ENCODE peak calls at places on chromosomes 11 and 22, in four cellular contexts. One of them, this sample, is unnamed.

GRCh38 chr11:93484716-93485115 is 58.5 kb downstream of the SMCO4 start:
- DNase-seq in epithelial cell of prostate: no peak
- DNase-seq in GM04503: peak
- DNase-seq in activated CD4-positive, alpha-beta memory T cell treated with anti-CD3 and anti-CD28 coated beads, Interleukin-2, amount 10 ng/mL, durations not matched to agents 7 days and 5 days: no peak
- DNase-seq in this sample: no peak

GRCh38 chr22:23542933-23543332 is 37.2 kb downstream of the IGLL1 start:
- DNase-seq in GM04503: no peak
- DNase-seq in epithelial cell of prostate: peak
- DNase-seq in activated CD4-positive, alpha-beta memory T cell treated with anti-CD3 and anti-CD28 coated beads, Interleukin-2, amount 10 ng/mL, durations not matched to agents 7 days and 5 days: no peak
- DNase-seq in this sample: no peak

GRCh38 chr11:9015677-9016076 is 11.9 kb upstream of the NRIP3 start:
- DNase-seq in epithelial cell of prostate: no peak
- DNase-seq in GM04503: no peak
- DNase-seq in activated CD4-positive, alpha-beta memory T cell treated with anti-CD3 and anti-CD28 coated beads, Interleukin-2, amount 10 ng/mL, durations not matched to agents 7 days and 5 days: peak
- DNase-seq in this sample: peak

GRCh38 chr22:26893711-26894110 is 236.3 kb downstream of the MIAT start:
- DNase-seq in GM04503: no peak
- DNase-seq in epithelial cell of prostate: no peak
- DNase-seq in activated CD4-positive, alpha-beta memory T cell treated with anti-CD3 and anti-CD28 coated beads, Interleukin-2, amount 10 ng/mL, durations not matched to agents 7 days and 5 days: no peak
- DNase-seq in this sample: no peak

GRCh38 chr11:14974723-14975587 is 2.8 kb upstream of the CALCA start:
- DNase-seq in activated CD4-positive, alpha-beta memory T cell treated with anti-CD3 and anti-CD28 coated beads, Interleukin-2, amount 10 ng/mL, durations not matched to agents 7 days and 5 days: peak
- DNase-seq in GM04503: no peak
- DNase-seq in epithelial cell of prostate: no peak
- DNase-seq in this sample: no peak

GRCh38 chr22:39967996-39968968 is 8.1 kb downstream of the TMA7B start:
- DNase-seq in epithelial cell of prostate: no peak
- DNase-seq in GM04503: no peak
- DNase-seq in activated CD4-positive, alpha-beta memory T cell treated with anti-CD3 and anti-CD28 coated beads, Interleukin-2, amount 10 ng/mL, durations not matched to agents 7 days and 5 days: no peak
- DNase-seq in this sample: no peak

GRCh38 chr11:75298191-75298590 is 53.3 kb downstream of the ARRB1 start:
- DNase-seq in epithelial cell of prostate: no peak
- DNase-seq in activated CD4-positive, alpha-beta memory T cell treated with anti-CD3 and anti-CD28 coated beads, Interleukin-2, amount 10 ng/mL, durations not matched to agents 7 days and 5 days: no peak
- DNase-seq in GM04503: no peak
- DNase-seq in this sample: peak

GRCh38 chr11:70410276-70410675 is 11.9 kb downstream of the CTTN start:
- DNase-seq in activated CD4-positive, alpha-beta memory T cell treated with anti-CD3 and anti-CD28 coated beads, Interleukin-2, amount 10 ng/mL, durations not matched to agents 7 days and 5 days: no peak
- DNase-seq in epithelial cell of prostate: no peak
- DNase-seq in GM04503: no peak
- DNase-seq in this sample: no peak

GRCh38 chr22:36252754-36253522 is at the start of gene APOL1:
- DNase-seq in activated CD4-positive, alpha-beta memory T cell treated with anti-CD3 and anti-CD28 coated beads, Interleukin-2, amount 10 ng/mL, durations not matched to agents 7 days and 5 days: peak
- DNase-seq in epithelial cell of prostate: peak
- DNase-seq in GM04503: no peak
- DNase-seq in this sample: no peak

GRCh38 chr11:14422052-14422813 is 63.2 kb upstream of the RRAS2 start:
- DNase-seq in epithelial cell of prostate: peak
- DNase-seq in GM04503: peak
- DNase-seq in activated CD4-positive, alpha-beta memory T cell treated with anti-CD3 and anti-CD28 coated beads, Interleukin-2, amount 10 ng/mL, durations not matched to agents 7 days and 5 days: no peak
- DNase-seq in this sample: no peak

GRCh38 chr11:10875430-10876021 is 17.7 kb upstream of the ZBED5 start:
- DNase-seq in GM04503: no peak
- DNase-seq in activated CD4-positive, alpha-beta memory T cell treated with anti-CD3 and anti-CD28 coated beads, Interleukin-2, amount 10 ng/mL, durations not matched to agents 7 days and 5 days: no peak
- DNase-seq in epithelial cell of prostate: no peak
- DNase-seq in this sample: no peak

GRCh38 chr11:73566977-73567755 is 30.7 kb downstream of the FAM168A start:
- DNase-seq in epithelial cell of prostate: no peak
- DNase-seq in activated CD4-positive, alpha-beta memory T cell treated with anti-CD3 and anti-CD28 coated beads, Interleukin-2, amount 10 ng/mL, durations not matched to agents 7 days and 5 days: no peak
- DNase-seq in GM04503: no peak
- DNase-seq in this sample: no peak

GRCh38 chr22:22955866-22956535 is 68.4 kb downstream of the IGLL5 start:
- DNase-seq in epithelial cell of prostate: peak
- DNase-seq in GM04503: no peak
- DNase-seq in activated CD4-positive, alpha-beta memory T cell treated with anti-CD3 and anti-CD28 coated beads, Interleukin-2, amount 10 ng/mL, durations not matched to agents 7 days and 5 days: peak
- DNase-seq in this sample: peak

GRCh38 chr11:6654281-6655019 is 1.2 kb downstream of the DCHS1 start:
- DNase-seq in activated CD4-positive, alpha-beta memory T cell treated with anti-CD3 and anti-CD28 coated beads, Interleukin-2, amount 10 ng/mL, durations not matched to agents 7 days and 5 days: no peak
- DNase-seq in GM04503: no peak
- DNase-seq in epithelial cell of prostate: no peak
- DNase-seq in this sample: no peak

GRCh38 chr22:30397656-30398635 is 1.1 kb downstream of the SEC14L2 start:
- DNase-seq in epithelial cell of prostate: no peak
- DNase-seq in activated CD4-positive, alpha-beta memory T cell treated with anti-CD3 and anti-CD28 coated beads, Interleukin-2, amount 10 ng/mL, durations not matched to agents 7 days and 5 days: no peak
- DNase-seq in GM04503: no peak
- DNase-seq in this sample: no peak

GRCh38 chr11:125070699-125071254 is 7.7 kb downstream of the SLC37A2 start:
- DNase-seq in GM04503: peak
- DNase-seq in activated CD4-positive, alpha-beta memory T cell treated with anti-CD3 and anti-CD28 coated beads, Interleukin-2, amount 10 ng/mL, durations not matched to agents 7 days and 5 days: peak
- DNase-seq in epithelial cell of prostate: peak
- DNase-seq in this sample: no peak

GRCh38 chr11:57513911-57514537 is 1.5 kb downstream of the SLC43A1 start:
- DNase-seq in GM04503: no peak
- DNase-seq in activated CD4-positive, alpha-beta memory T cell treated with anti-CD3 and anti-CD28 coated beads, Interleukin-2, amount 10 ng/mL, durations not matched to agents 7 days and 5 days: peak
- DNase-seq in epithelial cell of prostate: no peak
- DNase-seq in this sample: no peak

GRCh38 chr11:113242060-113242459 is 72.3 kb upstream of the TTC12 start:
- DNase-seq in epithelial cell of prostate: no peak
- DNase-seq in GM04503: no peak
- DNase-seq in activated CD4-positive, alpha-beta memory T cell treated with anti-CD3 and anti-CD28 coated beads, Interleukin-2, amount 10 ng/mL, durations not matched to agents 7 days and 5 days: no peak
- DNase-seq in this sample: no peak